ENCODE peak calls at places on chromosomes 4 and X, in five cellular contexts. B is neural progenitor cell; L is NT2/D1; F is choroid plexus epithelial cell; X is CD4-positive, CD25-positive, alpha-beta regulatory T cell. G is an unnamed sample.

GRCh38 chr4:185840201-185840600 is 28.2 kb upstream of the SORBS2 start:
- DNase-seq in B (no peak), L (no peak), F (peak; percentile 59), X (no peak), G (no peak)

GRCh38 chr4:8112036-8112576 is 46.5 kb downstream of the ABLIM2 start:
- DNase-seq in B (no peak), L (no peak), F (no peak), X (no peak), G (no peak)

GRCh38 chrX:140765043-140765784 is 55.7 kb downstream of the LINC00632 start:
- DNase-seq in B (peak; percentile 39), L (no peak), F (peak; percentile 51), X (no peak), G (peak; percentile 67)

GRCh38 chr4:125016892-125017299 is 297.9 kb upstream of the FAT4 start:
- DNase-seq in B (no peak), L (no peak), F (no peak), X (no peak), G (peak; percentile 2)

GRCh38 chr4:100340534-100341364 is 150.5 kb upstream of the DDIT4L start:
- DNase-seq in B (no peak), L (no peak), F (peak; percentile 66), X (no peak), G (peak; percentile 61)

GRCh38 chrX:135416546-135416945 is 5.2 kb upstream of the SMIM10L2A start:
- DNase-seq in B (no peak), L (no peak), F (no peak), X (no peak), G (no peak)

GRCh38 chrX:17595456-17596035 is 141.7 kb upstream of the SCML1 start:
- DNase-seq in B (no peak), L (no peak), F (peak; percentile 44), X (no peak), G (peak; percentile 60)

GRCh38 chr4:1752284-1753041 is 31.1 kb downstream of the TACC3 start:
- DNase-seq in B (no peak), L (no peak), F (peak; percentile 17), X (no peak), G (peak; percentile 14)

GRCh38 chr4:70778888-70779422 is 57.2 kb downstream of the RUFY3 start:
- DNase-seq in B (no peak), L (no peak), F (peak; percentile 90), X (no peak), G (no peak)

GRCh38 chr4:1154523-1155182 is 17.7 kb downstream of the SPON2 start:
- DNase-seq in B (no peak), L (no peak), F (no peak), X (no peak), G (peak; percentile 41)

GRCh38 chrX:135974279-135974856 is 580 bp upstream of the MMGT1 start:
- DNase-seq in B (peak; percentile 85), L (no peak), F (peak; percentile 80), X (peak; percentile 71), G (peak; percentile 55)

GRCh38 chrX:66110112-66110511 is 53.9 kb upstream of the HEPH start:
- DNase-seq in B (peak; percentile 9), L (no peak), F (peak; percentile 1), X (no peak), G (peak; percentile 49)

GRCh38 chr4:78654809-78655208 is 103.2 kb downstream of the ANXA3 start:
- DNase-seq in B (no peak), L (no peak), F (no peak), X (no peak), G (no peak)

GRCh38 chrX:69546978-69547377 is 42.9 kb downstream of the NALF2 start:
- DNase-seq in B (no peak), L (no peak), F (no peak), X (no peak), G (no peak)

GRCh38 chr4:68076194-68076593 is 53.5 kb downstream of the TMPRSS11F start:
- DNase-seq in B (no peak), L (no peak), F (no peak), X (no peak), G (no peak)

GRCh38 chr4:75653845-75654503 is 19.2 kb downstream of the G3BP2 start:
- DNase-seq in B (peak; percentile 50), L (no peak), F (peak; percentile 65), X (no peak), G (peak; percentile 56)

GRCh38 chr4:17558941-17559708 is 17.9 kb upstream of the LAP3 start:
- DNase-seq in B (no peak), L (no peak), F (no peak), X (no peak), G (no peak)

GRCh38 chrX:22300130-22300529 is 27.4 kb downstream of the CBLL2 start:
- DNase-seq in B (no peak), L (no peak), F (peak; percentile 74), X (no peak), G (peak; percentile 54)

GRCh38 chr4:125316391-125316780 is 1.6 kb downstream of the FAT4 start:
- DNase-seq in B (peak; percentile 44), L (no peak), F (peak; percentile 49), X (no peak), G (no peak)

GRCh38 chr4:79982587-79983327 is 90.3 kb downstream of the ANTXR2 start:
- DNase-seq in B (no peak), L (no peak), F (no peak), X (no peak), G (peak; percentile 48)

GRCh38 chrX:71496476-71496875 is 36.4 kb upstream of the OGT start:
- DNase-seq in B (no peak), L (no peak), F (no peak), X (no peak), G (no peak)

GRCh38 chrX:46610070-46610658 is 36.6 kb downstream of the CHST7 start:
- DNase-seq in B (no peak), L (no peak), F (no peak), X (no peak), G (no peak)

GRCh38 chr4:57184378-57185031 is 74.3 kb upstream of the IGFBP7 start:
- DNase-seq in B (no peak), L (no peak), F (no peak), X (no peak), G (no peak)

GRCh38 chr4:24476209-24476781 is 108.1 kb downstream of the DHX15 start:
- DNase-seq in B (peak; percentile 31), L (no peak), F (peak; percentile 60), X (no peak), G (peak; percentile 47)

GRCh38 chr4:133146574-133147198 is 2.4 kb upstream of the PCDH10 start:
- DNase-seq in B (peak; percentile 80), L (peak; percentile 13), F (peak; percentile 76), X (no peak), G (peak; percentile 66)

GRCh38 chrX:68842781-68843581 is 14.2 kb downstream of the EFNB1 start:
- DNase-seq in B (no peak), L (no peak), F (peak; percentile 66), X (no peak), G (no peak)

GRCh38 chr4:1488831-1489638 is 82.8 kb upstream of the NKX1-1 start:
- DNase-seq in B (no peak), L (no peak), F (no peak), X (no peak), G (no peak)

GRCh38 chr4:138192113-138192512 is 50.0 kb downstream of the SLC7A11 start:
- DNase-seq in B (no peak), L (no peak), F (no peak), X (no peak), G (no peak)

GRCh38 chrX:154401045-154401799 is 3.0 kb downstream of the RPL10 start:
- DNase-seq in B (no peak), L (no peak), F (peak; percentile 31), X (no peak), G (peak; percentile 42)

GRCh38 chrX:70219938-70220764 is 14.3 kb upstream of the AWAT1 start:
- DNase-seq in B (no peak), L (peak; percentile 8), F (peak; percentile 1), X (no peak), G (peak; percentile 22)

GRCh38 chr4:170931326-170931725 is 841.6 kb upstream of the AADAT start:
- DNase-seq in B (no peak), L (no peak), F (peak; percentile 13), X (no peak), G (no peak)

GRCh38 chr4:9971711-9972110 is 49.6 kb downstream of the SLC2A9 start:
- DNase-seq in B (no peak), L (no peak), F (no peak), X (no peak), G (no peak)

GRCh38 chr4:133921280-133922195 is 280.1 kb downstream of the PABPC4L start:
- DNase-seq in B (peak; percentile 21), L (no peak), F (peak; percentile 68), X (no peak), G (peak; percentile 55)

GRCh38 chrX:150084474-150085229 is 146.4 kb upstream of the EOLA2 start:
- DNase-seq in B (no peak), L (no peak), F (peak; percentile 64), X (no peak), G (peak; percentile 68)
- H3K4me3 ChIP-seq in B (no peak overlapping the region), L (no peak overlapping the region), F (no peak overlapping the region), X (no peak overlapping the region), G (no peak overlapping the region)

GRCh38 chr4:169267070-169267469 is 3.7 kb downstream of the SH3RF1 start:
- DNase-seq in B (no peak), L (no peak), F (no peak), X (no peak), G (no peak)
- H3K4me3 ChIP-seq in B (peak overlapping the region; percentile 82), L (no peak overlapping the region), F (no peak overlapping the region), X (no peak overlapping the region), G (no peak overlapping the region)

GRCh38 chr4:126965876-126966275 is 666.9 kb upstream of the INTU start:
- DNase-seq in B (no peak), L (no peak), F (no peak), X (no peak), G (no peak)

GRCh38 chr4:126973201-126973600 is 659.6 kb upstream of the INTU start:
- DNase-seq in B (no peak), L (no peak), F (peak; percentile 27), X (no peak), G (peak; percentile 9)

GRCh38 chr4:126969360-126969759 is 663.4 kb upstream of the INTU start:
- DNase-seq in B (no peak), L (no peak), F (peak; percentile 79), X (no peak), G (no peak)

DNA sequence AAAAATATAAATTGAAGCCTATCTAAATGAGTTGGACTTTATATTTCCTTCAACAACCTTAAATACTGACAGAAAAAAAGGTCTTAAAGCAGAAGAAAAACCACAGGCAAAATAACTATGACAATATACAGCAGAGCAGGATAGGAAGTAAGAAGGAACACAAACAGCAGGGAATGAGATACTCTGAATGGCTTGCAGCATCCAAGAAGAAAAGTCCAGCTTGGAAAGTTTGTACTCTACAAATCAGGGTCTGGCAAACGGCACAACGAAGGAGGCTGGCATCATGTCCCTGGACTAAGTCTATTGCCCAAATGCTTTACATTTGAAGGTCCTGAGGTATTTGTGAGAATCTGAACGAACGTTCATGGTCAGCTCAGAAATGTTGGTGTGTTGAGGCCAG is 663.0 kb upstream of the INTU start:
- DNase-seq in B (no peak), L (no peak), F (peak; percentile 51), X (no peak), G (no peak)
- H3K4me3 ChIP-seq in B (no peak overlapping the region), L (no peak overlapping the region), F (no peak overlapping the region), X (no peak overlapping the region), G (no peak overlapping the region)

GRCh38 chr4:89639395-89639794 is 197.6 kb downstream of the SNCA start:
- DNase-seq in B (no peak), L (no peak), F (no peak), X (no peak), G (no peak)

GRCh38 chr4:89645512-89645911 is 191.4 kb downstream of the SNCA start:
- DNase-seq in B (no peak), L (no peak), F (no peak), X (no peak), G (no peak)

GRCh38 chr4:89641367-89641687 is 195.6 kb downstream of the SNCA start:
- DNase-seq in B (no peak), L (no peak), F (no peak), X (no peak), G (no peak)

GRCh38 chr4:89640620-89641366 is 196.2 kb downstream of the SNCA start:
- DNase-seq in B (peak; percentile 96), L (peak; percentile 63), F (peak; percentile 74), X (no peak), G (peak; percentile 44)
- H3K4me3 ChIP-seq in B (no peak overlapping the region), L (peak overlapping the region; percentile 2), F (peak overlapping the region; percentile 49), X (no peak overlapping the region), G (no peak overlapping the region)

G was measured in cardiac fibroblast.